ENCODE peak calls at places on chromosome 11, in five cellular contexts. U, L, K, Q and M are unnamed samples.
A peak's percentile ranks its signal among the peaks of the same experiment; 100 is the strongest.

GRCh38 chr11:30445056-30445455 is 122.2 kb downstream of the ARL14EP start:
- DNase-seq in Q (no peak), K (no peak), L (no peak), U (no peak), M (no peak)

GRCh38 chr11:64519541-64519940 is 71.5 kb upstream of the SLC22A12 start:
- DNase-seq in K (no peak), U (no peak), L (no peak), Q (no peak), M (no peak)

GRCh38 chr11:10954184-10954583 is 96.3 kb upstream of the ZBED5 start:
- DNase-seq in K (no peak), L (no peak), Q (no peak), U (no peak), M (no peak)

GRCh38 chr11:127106142-127106541 is 105.6 kb upstream of the KIRREL3 start:
- DNase-seq in U (no peak), K (no peak), Q (no peak), L (no peak), M (peak; percentile 7)

GRCh38 chr11:17547051-17547577 is at the start of gene OTOG:
- DNase-seq in L (no peak), K (no peak), Q (peak; percentile 62), U (no peak), M (no peak)

GRCh38 chr11:116830184-116830912 is 641 bp downstream of the APOC3 start:
- DNase-seq in Q (no peak), K (no peak), L (no peak), U (no peak), M (no peak)

GRCh38 chr11:111336582-111337256 is 38.4 kb downstream of the POU2AF3 start:
- DNase-seq in K (no peak), Q (no peak), U (no peak), L (no peak), M (no peak)

GRCh38 chr11:8271106-8271886 is 7.6 kb upstream of the LMO1 start:
- DNase-seq in Q (no peak), U (no peak), K (no peak), L (no peak), M (no peak)

GRCh38 chr11:73597340-73597955 is 464 bp downstream of the FAM168A start:
- DNase-seq in U (no peak), Q (no peak), K (no peak), L (no peak), M (no peak)

GRCh38 chr11:44314733-44315132 is 4.8 kb upstream of the ALX4 start:
- DNase-seq in U (no peak), K (no peak), Q (no peak), L (no peak), M (no peak)

GRCh38 chr11:7617032-7617431 is 56.3 kb downstream of the CYB5R2 start:
- DNase-seq in U (no peak), L (no peak), Q (peak; percentile 60), K (no peak), M (no peak)

GRCh38 chr11:102280237-102280833 is 36.9 kb upstream of the BIRC3 start:
- DNase-seq in L (no peak), Q (no peak), K (no peak), U (no peak), M (no peak)

GRCh38 chr11:44779736-44780520 is 53.2 kb downstream of the TSPAN18 start:
- DNase-seq in Q (no peak), U (no peak), K (no peak), L (no peak), M (no peak)

GRCh38 chr11:60170566-60170965 is 12.3 kb downstream of the MS4A6A start:
- DNase-seq in L (no peak), K (no peak), U (no peak), Q (no peak), M (no peak)

GRCh38 chr11:119108151-119108856 is 1.2 kb downstream of the C2CD2L start:
- DNase-seq in K (no peak), U (peak; percentile 37), L (no peak), Q (no peak), M (peak; percentile 35)

GRCh38 chr11:126476256-126476970 is 120.9 kb downstream of the ST3GAL4 start:
- DNase-seq in L (no peak), Q (no peak), K (no peak), U (no peak), M (no peak)

GRCh38 chr11:11312738-11313137 is 40.3 kb downstream of the CSNK2A3 start:
- DNase-seq in K (no peak), L (no peak), Q (no peak), U (no peak), M (no peak)

GRCh38 chr11:4960877-4961276 is 5.4 kb upstream of the OR51A2 start:
- DNase-seq in Q (no peak), U (no peak), L (no peak), K (no peak), M (no peak)

GRCh38 chr11:1168256-1168655 is 10.5 kb downstream of the MUC5AC start:
- DNase-seq in K (no peak), L (no peak), Q (no peak), U (peak; percentile 14), M (no peak)

GRCh38 chr11:112632866-112633505 is 328.2 kb upstream of the NCAM1 start:
- DNase-seq in L (peak; percentile 52), Q (no peak), U (no peak), K (no peak), M (no peak)

GRCh38 chr11:94731921-94732601 is 36.1 kb upstream of the AMOTL1 start:
- DNase-seq in U (no peak), K (peak; percentile 48), L (no peak), Q (no peak), M (no peak)

GRCh38 chr11:27094062-27094587 is 53.5 kb downstream of the BBOX1 start:
- DNase-seq in K (no peak), U (no peak), L (no peak), Q (no peak), M (no peak)

GRCh38 chr11:9594267-9595046 is 21.0 kb downstream of the WEE1 start:
- DNase-seq in Q (peak; percentile 33), L (peak; percentile 49), K (no peak), U (no peak), M (no peak)

GRCh38 chr11:47213985-47214564 is 699 bp upstream of the DDB2 start:
- DNase-seq in Q (peak; percentile 90), K (peak; percentile 96), U (peak; percentile 65), L (no peak), M (peak; percentile 90)
- TF ChIP-seq POLR2A in Q (no peak), K (peak; percentile 79), U (no peak), L (no peak), M (peak; percentile 89)

DNA sequence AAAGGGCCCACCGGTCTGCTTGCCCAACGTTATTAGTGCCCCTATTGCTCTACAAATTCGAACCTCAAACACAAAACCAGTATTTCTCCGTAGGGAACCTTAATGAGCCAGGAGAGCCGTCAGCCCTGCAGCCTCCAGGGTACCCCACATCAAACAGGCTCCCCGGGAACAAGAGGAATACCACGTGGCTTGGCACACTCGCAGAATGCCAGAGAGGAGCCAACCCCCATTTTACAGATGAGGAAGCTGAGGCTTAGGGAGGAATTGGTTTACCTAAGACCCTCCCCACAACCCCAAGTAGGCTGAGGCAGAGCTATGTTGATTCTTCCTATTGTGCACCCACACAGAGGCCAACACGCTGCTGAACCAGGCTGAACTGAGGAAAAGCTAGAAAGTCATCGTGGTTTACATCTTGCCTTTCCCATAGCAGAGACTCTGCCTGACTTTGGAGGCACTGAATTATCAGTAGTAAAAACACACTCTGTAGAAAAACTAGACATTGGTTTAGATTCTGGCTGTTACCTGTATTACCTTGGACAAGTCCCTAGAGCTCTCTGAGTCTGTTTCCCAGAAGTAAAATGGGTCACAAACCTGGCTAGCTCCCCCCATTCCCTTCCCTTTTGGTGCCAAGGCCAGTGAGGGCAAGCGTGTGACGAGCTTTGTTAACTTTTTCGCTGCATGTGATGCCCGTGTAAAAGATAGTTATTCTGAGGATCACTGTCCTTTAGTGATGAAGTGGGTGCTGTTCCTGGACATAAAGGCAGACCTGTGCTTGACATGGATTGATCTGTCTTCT is 808 bp downstream of the TKFC start:
- DNase-seq in K (no peak), U (no peak), L (no peak), Q (no peak), M (no peak)
- TF ChIP-seq POLR2A in K (no peak), U (no peak), L (no peak), Q (no peak), M (no peak)

DNA sequence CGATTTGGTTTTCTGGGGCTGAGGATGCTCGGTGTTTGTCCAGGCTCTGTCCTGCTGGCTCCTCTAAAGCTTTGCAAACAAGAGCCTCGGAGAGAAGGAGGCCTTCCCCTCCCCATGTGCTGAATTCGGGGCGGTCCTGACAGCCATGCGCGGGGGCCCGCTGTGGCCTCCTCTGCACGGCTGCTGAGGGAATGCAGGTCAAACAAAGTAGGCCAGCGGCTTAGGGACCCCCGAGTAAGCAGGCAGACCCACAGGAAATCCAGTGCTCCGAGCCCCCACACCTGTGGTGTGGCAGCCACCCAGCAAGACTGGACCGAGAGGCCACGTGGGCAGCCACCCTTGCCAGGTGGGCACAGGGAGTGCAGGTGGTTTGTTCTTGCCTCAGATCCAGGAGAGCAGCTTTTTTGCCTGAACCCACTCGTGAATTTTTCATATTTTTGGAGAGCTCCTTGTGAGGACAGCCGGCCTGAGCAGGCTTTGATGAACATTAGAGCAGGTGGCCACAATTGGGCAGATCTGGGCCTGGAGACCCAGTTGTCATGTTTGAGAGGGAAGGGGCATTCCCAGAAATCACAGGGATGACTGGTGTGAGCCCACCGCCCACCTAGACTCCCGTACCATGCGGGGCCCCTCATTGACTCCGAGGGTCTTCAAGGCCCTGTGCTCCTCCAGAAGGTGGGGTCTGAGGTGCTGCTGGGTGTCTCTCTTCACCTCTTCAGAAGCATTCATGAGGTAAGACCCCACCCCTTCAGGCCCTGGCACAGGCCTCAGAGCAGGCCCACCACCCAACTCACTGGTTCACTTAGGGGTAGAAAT is 43.0 kb upstream of the KCNQ1OT1 start:
- DNase-seq in Q (peak; percentile 71), L (no peak), U (no peak), K (no peak), M (no peak)
- TF ChIP-seq POLR2A in Q (no peak), L (no peak), U (no peak), K (no peak), M (no peak)

GRCh38 chr11:57638005-57638760 is 11.5 kb downstream of the YPEL4 start:
- DNase-seq in K (peak; percentile 99), L (no peak), U (no peak), Q (peak; percentile 85), M (peak; percentile 95)
- TF ChIP-seq POLR2A in K (peak; percentile 63), L (no peak), U (no peak), Q (no peak), M (peak; percentile 74)